ENCODE peak calls at places on chromosomes 4 and X, in ten cellular contexts. K, E, I, H, Q, F, V, T, M and S are unnamed samples.

GRCh38 chrX:19855700-19856381 is 31.6 kb downstream of the SH3KBP1 start:
- DNase-seq in I (no peak), F (no peak), T (no peak), E (no peak), M (no peak), V (no peak), H (no peak), K (no peak), Q (peak), S (no peak)

GRCh38 chrX:71541546-71542022 is 8.7 kb downstream of the OGT start:
- DNase-seq in E (no peak), Q (peak), I (no peak), K (no peak), T (no peak), M (no peak), F (no peak), V (no peak), H (no peak), S (no peak)

GRCh38 chr4:5888222-5888701 is 4.6 kb downstream of the CRMP1 start:
- DNase-seq in F (no peak), T (no peak), V (no peak), Q (no peak), M (no peak), H (no peak), E (peak), K (peak), I (no peak), S (no peak)

GRCh38 chrX:69032601-69033000 is 132.7 kb downstream of the PJA1 start:
- DNase-seq in I (no peak), F (no peak), E (no peak), T (no peak), V (no peak), Q (no peak), K (no peak), H (no peak), M (no peak), S (no peak)

GRCh38 chr4:174999407-174999806 is 81.2 kb downstream of the ADAM29 start:
- DNase-seq in V (no peak), E (no peak), K (no peak), T (no peak), F (no peak), M (no peak), H (no peak), I (no peak), Q (no peak), S (no peak)

GRCh38 chr4:7419961-7420660 is 14.6 kb downstream of the PSAPL1 start:
- DNase-seq in K (no peak), T (peak), F (no peak), Q (no peak), V (no peak), E (no peak), H (peak), I (no peak), M (no peak), S (peak)

GRCh38 chrX:153953342-153953830 is 8.9 kb upstream of the RENBP start:
- DNase-seq in E (peak), K (peak), H (peak), F (no peak), M (no peak), V (no peak), Q (peak), T (peak), I (no peak), S (peak)

GRCh38 chrX:153762636-153763173 is 1.3 kb upstream of the PLXNB3 start:
- DNase-seq in E (no peak), K (no peak), F (no peak), Q (no peak), M (no peak), V (no peak), H (no peak), I (no peak), T (no peak), S (peak)

GRCh38 chr4:129806986-129807385 is 711.0 kb downstream of the C4orf33 start:
- DNase-seq in H (no peak), V (no peak), M (no peak), E (no peak), K (no peak), I (no peak), T (no peak), Q (no peak), F (no peak), S (no peak)

GRCh38 chr4:16171831-16172230 is 54.4 kb downstream of the TAPT1 start:
- DNase-seq in E (no peak), V (no peak), M (no peak), I (no peak), T (no peak), K (no peak), H (no peak), Q (no peak), F (no peak), S (no peak)

GRCh38 chr4:155666701-155667537 is at the start of gene GUCY1A1:
- DNase-seq in Q (peak), H (peak), K (peak), V (no peak), I (no peak), E (peak), M (peak), T (peak), F (no peak), S (peak)

GRCh38 chr4:71025654-71026053 is 32.2 kb downstream of the DCK start:
- DNase-seq in I (no peak), T (no peak), K (no peak), E (no peak), V (no peak), F (no peak), H (no peak), M (no peak), Q (no peak), S (no peak)
- H3K4me3 ChIP-seq in I (no peak), T (no peak), K (no peak), E (no peak), V (no peak), F (no peak), H (no peak), M (no peak), Q (no peak), S (no peak)

DNA sequence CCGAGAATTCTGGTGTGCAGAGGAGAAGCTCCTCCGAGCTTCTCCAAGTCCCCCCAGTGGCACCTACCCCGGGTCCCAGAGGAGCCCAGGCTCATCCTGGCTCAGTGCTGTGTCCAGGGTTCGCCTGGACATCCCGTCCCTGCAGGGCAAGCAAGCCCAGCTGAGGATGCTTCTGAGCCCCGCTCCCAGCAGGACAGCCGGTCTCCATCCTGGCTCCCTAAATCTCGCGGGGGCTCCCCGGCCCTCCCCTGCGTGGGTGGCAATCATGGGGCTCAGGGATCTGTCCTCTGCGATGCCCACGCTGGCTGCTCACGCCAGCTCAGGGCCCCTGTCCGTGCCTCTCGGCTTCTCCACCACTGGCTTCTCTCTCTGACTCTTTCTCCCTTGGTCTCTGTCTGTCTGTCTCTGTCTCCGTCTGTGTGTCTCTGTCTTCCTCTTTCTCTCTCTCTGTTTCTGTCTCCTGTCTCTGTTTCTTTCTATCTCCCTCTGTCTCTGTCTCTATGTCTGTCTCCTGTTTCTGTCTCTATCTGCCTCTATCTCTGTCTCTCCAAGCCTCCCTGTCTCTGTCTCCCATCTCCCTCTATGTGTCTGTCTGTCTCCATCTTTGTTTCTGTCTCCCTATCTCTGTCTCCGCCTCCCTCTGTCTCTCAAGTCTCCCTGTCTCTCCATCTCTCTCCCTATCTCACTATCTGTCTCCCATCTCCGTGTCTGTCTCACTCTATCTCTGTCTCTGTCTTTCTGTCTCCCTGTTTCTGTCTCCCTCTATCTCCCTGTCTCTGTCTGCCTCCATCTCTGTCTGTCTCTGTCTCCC is 27.8 kb upstream of the SLC25A6 start:
- DNase-seq in F (no peak), M (peak), T (peak), H (no peak), I (no peak), V (no peak), E (no peak), Q (no peak), K (no peak), S (peak)
- TF ChIP-seq POLR2AphosphoS5 in F (no peak), M (no peak), T (no peak), H (no peak), I (no peak), V (peak), E (no peak), Q (no peak), K (no peak), S (peak)

GRCh38 chr4:116018831-116019230 is 905.4 kb upstream of the NDST4 start:
- DNase-seq in V (no peak), F (no peak), E (no peak), H (no peak), K (no peak), T (no peak), I (no peak), Q (no peak), M (no peak), S (no peak)

GRCh38 chr4:116015549-116015948 is 902.1 kb upstream of the NDST4 start:
- DNase-seq in Q (no peak), H (no peak), I (no peak), V (no peak), F (peak), T (no peak), E (no peak), K (no peak), M (no peak), S (no peak)

GRCh38 chr4:116020141-116020722 is 906.8 kb upstream of the NDST4 start:
- DNase-seq in M (no peak), T (no peak), K (peak), H (no peak), Q (no peak), E (no peak), I (no peak), V (no peak), F (peak), S (no peak)

GRCh38 chr4:116016201-116016600 is 902.8 kb upstream of the NDST4 start:
- DNase-seq in F (peak), T (peak), Q (no peak), K (peak), E (no peak), I (no peak), V (no peak), M (no peak), H (peak), S (no peak)

GRCh38 chr4:116015062-116015461 is 901.6 kb upstream of the NDST4 start:
- DNase-seq in H (no peak), Q (no peak), T (no peak), K (peak), E (no peak), V (no peak), F (peak), I (no peak), M (no peak), S (no peak)
- H3K4me3 ChIP-seq in H (no peak), Q (no peak), T (no peak), K (no peak), E (no peak), V (no peak), F (no peak), I (no peak), M (no peak), S (no peak)

GRCh38 chr4:37890501-37891220 is at the start of gene TBC1D1:
- DNase-seq in E (peak), V (no peak), F (peak), H (peak), K (peak), M (peak), Q (no peak), T (peak), I (no peak), S (peak)
- TF ChIP-seq POLR2AphosphoS5 in E (no peak), V (peak), F (no peak), H (peak), K (no peak), M (no peak), Q (no peak), T (peak), I (no peak), S (no peak)

DNA sequence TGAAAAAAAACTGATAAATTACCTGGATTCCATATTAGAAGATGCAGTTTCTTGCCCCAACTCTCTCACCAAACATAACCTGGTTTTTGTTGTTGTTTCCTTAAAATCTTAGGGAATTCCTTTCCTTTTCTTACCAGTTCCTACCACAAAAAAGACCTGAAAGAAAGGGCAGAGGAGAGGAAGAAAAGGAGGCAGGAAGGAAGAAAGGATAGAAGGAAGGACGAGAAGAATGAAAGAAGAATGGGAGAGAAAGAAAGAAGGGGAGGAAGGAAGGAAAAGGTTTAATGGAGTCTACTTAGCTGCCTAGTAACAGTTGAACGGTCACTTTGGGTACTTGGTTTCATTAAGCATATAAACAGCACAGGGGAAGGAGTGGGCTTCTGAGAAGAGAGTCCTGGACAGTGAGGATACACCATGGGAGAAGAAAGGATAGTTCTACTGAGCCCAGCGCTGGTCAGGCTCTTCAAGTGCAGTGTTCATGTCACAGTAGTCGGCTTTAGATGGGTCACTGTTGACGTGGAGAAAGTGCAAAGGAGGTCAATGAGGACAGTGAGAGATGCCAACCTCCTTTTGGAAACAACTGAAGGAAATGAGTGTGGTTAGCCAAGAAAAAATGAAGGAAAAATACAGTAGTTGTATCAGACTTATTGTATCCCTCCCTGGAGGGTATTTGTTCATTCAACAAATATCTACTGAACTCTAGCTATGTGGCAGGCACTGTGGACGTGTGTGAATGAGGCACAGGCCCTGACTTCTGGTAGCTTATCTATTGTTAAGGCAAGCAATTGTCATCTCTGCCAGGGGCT is 1.1 kb upstream of the CHIC2 start:
- DNase-seq in T (no peak), F (no peak), V (no peak), Q (peak), M (no peak), H (no peak), I (no peak), E (no peak), K (no peak), S (no peak)
- H3K4me3 ChIP-seq in T (peak), F (no peak), V (peak), Q (peak), M (peak), H (peak), I (peak), E (peak), K (peak), S (peak)

DNA sequence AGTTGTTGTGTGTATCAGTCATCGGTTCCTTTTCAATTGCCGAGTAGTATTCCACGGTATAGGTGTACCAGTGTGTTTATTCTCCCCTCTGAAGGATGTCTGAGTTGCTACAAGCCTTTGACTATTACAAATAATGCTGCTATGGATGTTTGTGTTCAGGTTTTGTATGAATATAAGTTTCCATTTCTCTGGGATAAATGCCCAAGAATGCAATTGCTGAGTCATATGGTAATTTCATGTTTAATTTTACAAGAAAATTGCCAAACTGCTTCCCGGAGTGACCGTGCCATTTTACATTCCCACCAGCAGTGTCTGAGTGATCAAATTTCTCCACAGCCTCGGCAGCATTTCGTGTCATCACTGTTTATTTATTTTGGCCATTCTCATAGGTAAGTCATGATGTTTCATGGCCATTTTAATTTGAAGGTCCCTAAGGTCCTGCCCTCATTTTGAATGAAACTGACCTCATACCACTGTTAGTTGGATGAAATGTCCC is 73.9 kb downstream of the IRF2 start:
- DNase-seq in I (peak), Q (peak), F (no peak), K (no peak), M (no peak), H (no peak), E (no peak), V (no peak), T (no peak), S (no peak)
- TF ChIP-seq POLR2AphosphoS5 in I (no peak), Q (no peak), F (no peak), K (no peak), M (no peak), H (no peak), E (no peak), V (no peak), T (no peak), S (no peak)

GRCh38 chrX:14027511-14028019 is 2.1 kb downstream of the GEMIN8 start:
- DNase-seq in I (no peak), M (no peak), V (peak), F (no peak), K (no peak), Q (peak), H (no peak), E (no peak), T (no peak), S (no peak)
- H3K4me3 ChIP-seq in I (no peak), M (no peak), V (peak), F (no peak), K (no peak), Q (no peak), H (no peak), E (no peak), T (no peak), S (no peak)